ENCODE peak calls at places on chromosomes 16 and 17, in five cellular contexts. J is stomach, Y is A549, Q is esophagus muscularis mucosa, G is H1. I is an unnamed sample. For H3K4me1, the result is how much of the 10 kb centered on the place peaks cover.

GRCh38 chr17:42508426-42509164 is 27.4 kb upstream of the NAGLU start:
- DNase-seq in Y (no peak), G (no peak), Q (no peak), J (no peak), I (no peak)

GRCh38 chr17:51118330-51119195 is 2.1 kb downstream of the SPAG9 start:
- DNase-seq in Y (no peak), J (peak), Q (no peak), G (no peak), I (peak)

GRCh38 chr16:53744449-53744848 is 40.5 kb downstream of the FTO start:
- DNase-seq in Q (no peak), J (no peak), Y (no peak), G (no peak), I (no peak)

GRCh38 chr16:78925071-78925714 is 675.3 kb downstream of the MAF start:
- DNase-seq in Y (peak), G (peak), J (peak), Q (no peak), I (peak)

GRCh38 chr17:72422505-72423285 is 301.9 kb downstream of the SOX9 start:
- DNase-seq in Y (peak), Q (no peak), G (no peak), J (peak), I (no peak)

GRCh38 chr17:28645576-28645939 is 600 bp upstream of the BLTP2 start:
- DNase-seq in G (no peak), Y (no peak), Q (no peak), J (no peak), I (no peak)

GRCh38 chr16:75803753-75804152 is 77.5 kb upstream of the CPHXL start:
- DNase-seq in G (no peak), J (no peak), Q (no peak), Y (no peak), I (no peak)

GRCh38 chr17:45382226-45382625 is 50.4 kb downstream of the ARHGAP27 start:
- DNase-seq in J (no peak), Y (no peak), G (no peak), Q (no peak), I (no peak)

GRCh38 chr17:31211352-31212012 is 85.6 kb downstream of the OMG start:
- DNase-seq in Y (no peak), G (no peak), Q (no peak), J (no peak), I (no peak)

GRCh38 chr17:35390663-35391062 is 17.2 kb upstream of the SLFN11 start:
- DNase-seq in Y (no peak), J (no peak), Q (no peak), G (no peak), I (no peak)

GRCh38 chr16:396605-397004 is 394 bp upstream of the NME4 start:
- DNase-seq in Q (no peak), G (no peak), J (no peak), Y (peak), I (no peak)

GRCh38 chr16:16982614-16983013 is 488.1 kb downstream of the XYLT1 start:
- DNase-seq in G (no peak), J (no peak), Q (no peak), Y (no peak), I (no peak)

GRCh38 chr17:62572488-62573469 is 54.7 kb upstream of the MRC2 start:
- DNase-seq in Q (no peak), Y (no peak), G (no peak), J (no peak), I (no peak)

GRCh38 chr17:80826955-80827645 is 164.5 kb upstream of the CHMP6 start:
- DNase-seq in Q (no peak), G (no peak), J (no peak), Y (peak), I (peak)

GRCh38 chr17:76612977-76613851 is 27.6 kb upstream of the ST6GALNAC2 start:
- DNase-seq in G (peak), J (no peak), Y (no peak), Q (no peak), I (no peak)

GRCh38 chr17:83050651-83051422 is 28.6 kb upstream of the METRNL start:
- DNase-seq in Q (no peak), J (no peak), G (no peak), Y (no peak), I (no peak)

GRCh38 chr16:1790261-1790610 is 3.3 kb downstream of the IGFALS start:
- DNase-seq in J (no peak), G (no peak), Y (no peak), Q (no peak), I (no peak)

GRCh38 chr17:63647936-63648335 is 25.7 kb downstream of the MAP3K3 start:
- DNase-seq in Y (no peak), G (no peak), Q (no peak), J (no peak), I (no peak)

GRCh38 chr16:50244504-50245416 is 21.6 kb upstream of the ADCY7 start:
- DNase-seq in G (no peak), Q (no peak), Y (no peak), J (no peak), I (no peak)

GRCh38 chr16:87391950-87392822 is at the start of gene MAP1LC3B:
- DNase-seq in Y (peak), J (peak), Q (peak), G (peak), I (peak)

GRCh38 chr17:15782809-15783208 is 50.7 kb downstream of the TBC1D26 start:
- DNase-seq in G (no peak), Q (no peak), J (peak), Y (no peak), I (no peak)

GRCh38 chr17:3873862-3874261 is 19.0 kb downstream of the CAMKK1 start:
- DNase-seq in J (no peak), Q (no peak), G (no peak), Y (no peak), I (no peak)
- TF ChIP-seq EP300 in J (no peak), Q (no peak), G (no peak), Y (no peak), I (no peak)

DNA sequence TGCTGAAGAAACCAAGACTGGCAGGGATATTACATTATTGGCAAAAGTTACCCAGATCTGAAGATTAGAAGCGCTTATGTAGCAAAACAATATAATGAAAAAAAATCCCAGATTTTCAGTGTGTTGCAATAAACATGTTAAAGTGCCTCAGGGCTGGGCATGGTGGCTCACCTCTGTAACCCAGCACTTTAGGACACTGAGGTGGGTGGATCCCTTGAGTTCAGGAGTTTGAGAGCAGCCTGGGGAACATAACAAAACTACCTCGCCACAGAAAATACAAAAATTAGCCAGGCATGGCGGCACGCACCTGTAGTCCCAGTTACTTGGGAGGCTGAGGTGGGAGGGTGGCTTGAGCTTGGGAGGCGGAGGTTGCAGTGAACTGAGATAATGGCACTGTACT is 6.8 kb downstream of the ZNF207 start:
- DNase-seq in Q (no peak), G (no peak), Y (no peak), J (no peak), I (no peak)
- TF ChIP-seq POLR2A in Q (no peak), G (no peak), Y (no peak), J (no peak), I (no peak)

DNA sequence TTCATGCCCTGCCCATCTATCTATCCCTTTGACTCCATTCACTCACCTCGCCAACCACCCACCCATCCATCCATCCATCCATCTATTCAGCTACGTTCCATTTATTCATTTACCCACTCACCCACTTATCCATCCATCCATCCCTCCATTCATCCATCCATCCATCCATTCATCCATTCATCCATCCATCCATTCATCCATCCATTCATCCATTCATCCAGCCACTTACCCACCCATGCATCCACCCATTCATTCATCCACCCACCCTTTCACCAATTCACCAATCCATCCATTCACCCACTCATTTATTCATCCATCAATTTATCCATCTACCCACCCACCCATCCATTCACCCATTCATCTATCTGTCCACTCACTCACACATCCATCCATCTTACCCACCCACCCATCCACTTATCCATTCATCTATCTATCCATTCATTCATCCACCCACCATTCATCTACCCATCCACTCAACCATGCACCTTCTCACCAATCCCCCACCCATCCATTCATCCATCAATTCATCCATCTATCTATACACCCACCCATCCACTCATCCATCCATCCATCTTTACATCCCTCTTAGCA is 19.5 kb upstream of the KCNJ12 start:
- DNase-seq in J (no peak), Q (no peak), Y (no peak), G (no peak), I (no peak)
- H3K4me1 ChIP-seq in J (under half), Q (under half), Y (under half), G (under half), I (under half)

GRCh38 chr16:28822520-28823290 is at the start of gene ATXN2L:
- DNase-seq in G (peak), J (peak), Y (peak), Q (peak), I (peak)
- TF ChIP-seq EP300 in G (no peak), J (no peak), Y (no peak), Q (no peak), I (peak)

GRCh38 chr17:39199986-39200879 is at the start of gene RPL19:
- DNase-seq in J (peak), G (peak), Q (peak), Y (peak), I (peak)
- TF ChIP-seq POLR2A in J (no peak), G (peak), Q (peak), Y (peak), I (peak)